ENCODE peak calls at places on chromosomes 5 and 9, in eight cellular contexts. I is uterus; N is HFFc6; P is epithelial cell of proximal tubule; X is NCI-H2171 treated with DMSO at 0.1 percent for 48 hours; Y is stimulated activated CD8-positive, alpha-beta memory T cell treated with anti-CD3 and anti-CD28 coated beads, Interleukin-4, amount 100 ng/mL, for 4 hours; R is DMS53; Z is amygdala. S is an unnamed sample.

GRCh38 chr5:150066901-150067396 is 19.4 kb downstream of the CSF1R start:
- DNase-seq in I (no peak), N (peak), P (no peak), X (no peak), Y (no peak), R (no peak), Z (no peak), S (no peak)

GRCh38 chr9:122261469-122261881 is 3.2 kb downstream of the RBM18 start:
- DNase-seq in I (peak), N (peak), P (no peak), X (peak), Y (no peak), R (peak), Z (no peak), S (no peak)

GRCh38 chr5:122430328-122430586 is 118.2 kb downstream of the SNCAIP start:
- DNase-seq in I (no peak), N (no peak), P (no peak), X (no peak), Y (no peak), R (no peak), Z (no peak), S (no peak)

GRCh38 chr9:18405240-18405639 is 68.7 kb upstream of the ADAMTSL1 start:
- DNase-seq in I (no peak), N (peak), P (no peak), X (peak), Y (no peak), R (no peak), Z (no peak), S (no peak)

GRCh38 chr9:136947955-136948510 is 3.0 kb downstream of the C8G start:
- DNase-seq in I (no peak), N (peak), P (no peak), X (no peak), Y (no peak), R (peak), Z (no peak), S (peak)

GRCh38 chr5:154949758-154950157 is 8.9 kb downstream of the MRPL22 start:
- DNase-seq in I (no peak), N (no peak), P (no peak), X (no peak), Y (no peak), R (no peak), Z (no peak), S (no peak)

GRCh38 chr5:37723147-37723961 is 116.5 kb downstream of the GDNF start:
- DNase-seq in I (no peak), N (no peak), P (peak), X (no peak), Y (no peak), R (peak), Z (no peak), S (no peak)

GRCh38 chr5:87121315-87122170 is 146.1 kb upstream of the RASA1 start:
- DNase-seq in I (no peak), N (peak), P (peak), X (no peak), Y (no peak), R (peak), Z (no peak), S (peak)

GRCh38 chr5:173789031-173789920 is 98.9 kb upstream of the CPEB4 start:
- DNase-seq in I (no peak), N (peak), P (no peak), X (no peak), Y (no peak), R (no peak), Z (no peak), S (no peak)

GRCh38 chr5:1552469-1553255 is 28.9 kb upstream of the LPCAT1 start:
- DNase-seq in I (no peak), N (no peak), P (no peak), X (no peak), Y (no peak), R (peak), Z (peak), S (peak)

GRCh38 chr5:72065751-72066255 is 41.5 kb upstream of the MAP1B start:
- DNase-seq in I (no peak), N (peak), P (no peak), X (peak), Y (no peak), R (no peak), Z (no peak), S (no peak)

GRCh38 chr9:107019216-107019615 is 156.2 kb downstream of the ZNF462 start:
- DNase-seq in I (no peak), N (peak), P (no peak), X (no peak), Y (no peak), R (no peak), Z (no peak), S (no peak)

GRCh38 chr5:162882629-162883028 is 554.8 kb upstream of the CCNG1 start:
- DNase-seq in I (no peak), N (no peak), P (no peak), X (no peak), Y (no peak), R (no peak), Z (no peak), S (no peak)

GRCh38 chr5:61100425-61100824 is 61.8 kb downstream of the SMIM15 start:
- DNase-seq in I (no peak), N (no peak), P (no peak), X (no peak), Y (no peak), R (no peak), Z (no peak), S (no peak)

GRCh38 chr5:114055318-114055788 is 306.5 kb upstream of the KCNN2 start:
- DNase-seq in I (peak), N (peak), P (no peak), X (peak), Y (no peak), R (peak), Z (no peak), S (peak)

GRCh38 chr5:126104341-126104740 is 318.9 kb upstream of the GRAMD2B start:
- DNase-seq in I (no peak), N (no peak), P (no peak), X (no peak), Y (no peak), R (peak), Z (no peak), S (no peak)

GRCh38 chr9:124478014-124478753 is 27.9 kb downstream of the ADGRD2 start:
- DNase-seq in I (no peak), N (no peak), P (no peak), X (no peak), Y (no peak), R (peak), Z (no peak), S (no peak)